ENCODE peak calls at places on chromosome 14, in ten cellular contexts. One of them, this sample, is unnamed.

GRCh38 chr14:86708846-86709339 is 1178.9 kb downstream of the FLRT2 start:
- DNase-seq in spleen: no peak
- DNase-seq in tibial nerve: no peak
- DNase-seq in pancreas: no peak
- DNase-seq in right lobe of liver: no peak
- DNase-seq in adipocyte: no peak
- DNase-seq in upper lobe of right lung: no peak
- DNase-seq in HepG2: peak
- DNase-seq in effector memory CD4-positive, alpha-beta T cell: no peak
- DNase-seq in dorsolateral prefrontal cortex: no peak
- DNase-seq in this sample: no peak

GRCh38 chr14:49549881-49550280 is 36.3 kb downstream of the RPS29 start:
- DNase-seq in upper lobe of right lung: no peak
- DNase-seq in right lobe of liver: no peak
- DNase-seq in HepG2: no peak
- DNase-seq in adipocyte: peak
- DNase-seq in tibial nerve: no peak
- DNase-seq in spleen: no peak
- DNase-seq in pancreas: no peak
- DNase-seq in effector memory CD4-positive, alpha-beta T cell: no peak
- DNase-seq in dorsolateral prefrontal cortex: no peak
- DNase-seq in this sample: no peak

GRCh38 chr14:89589400-89590128 is 172.5 kb upstream of the FOXN3 start:
- DNase-seq in tibial nerve: no peak
- DNase-seq in right lobe of liver: no peak
- DNase-seq in upper lobe of right lung: no peak
- DNase-seq in dorsolateral prefrontal cortex: no peak
- DNase-seq in HepG2: no peak
- DNase-seq in effector memory CD4-positive, alpha-beta T cell: no peak
- DNase-seq in spleen: no peak
- DNase-seq in adipocyte: no peak
- DNase-seq in pancreas: no peak
- DNase-seq in this sample: no peak

GRCh38 chr14:85380891-85381290 is 149.1 kb upstream of the FLRT2 start:
- DNase-seq in effector memory CD4-positive, alpha-beta T cell: no peak
- DNase-seq in adipocyte: peak
- DNase-seq in right lobe of liver: no peak
- DNase-seq in dorsolateral prefrontal cortex: no peak
- DNase-seq in pancreas: no peak
- DNase-seq in tibial nerve: no peak
- DNase-seq in spleen: no peak
- DNase-seq in HepG2: no peak
- DNase-seq in upper lobe of right lung: no peak
- DNase-seq in this sample: no peak

GRCh38 chr14:89369656-89370055 is 47.4 kb downstream of the FOXN3 start:
- DNase-seq in adipocyte: no peak
- DNase-seq in upper lobe of right lung: no peak
- DNase-seq in dorsolateral prefrontal cortex: no peak
- DNase-seq in effector memory CD4-positive, alpha-beta T cell: no peak
- DNase-seq in spleen: no peak
- DNase-seq in right lobe of liver: no peak
- DNase-seq in tibial nerve: no peak
- DNase-seq in pancreas: no peak
- DNase-seq in HepG2: no peak
- DNase-seq in this sample: no peak

GRCh38 chr14:54003064-54003463 is 46.4 kb upstream of the BMP4 start:
- DNase-seq in dorsolateral prefrontal cortex: no peak
- DNase-seq in pancreas: no peak
- DNase-seq in HepG2: peak
- DNase-seq in effector memory CD4-positive, alpha-beta T cell: no peak
- DNase-seq in tibial nerve: no peak
- DNase-seq in spleen: no peak
- DNase-seq in right lobe of liver: no peak
- DNase-seq in adipocyte: no peak
- DNase-seq in upper lobe of right lung: no peak
- DNase-seq in this sample: peak

GRCh38 chr14:64723691-64724577 is 19.7 kb downstream of the PLEKHG3 start:
- DNase-seq in effector memory CD4-positive, alpha-beta T cell: peak
- DNase-seq in pancreas: no peak
- DNase-seq in spleen: peak
- DNase-seq in right lobe of liver: peak
- DNase-seq in upper lobe of right lung: peak
- DNase-seq in dorsolateral prefrontal cortex: no peak
- DNase-seq in adipocyte: no peak
- DNase-seq in tibial nerve: no peak
- DNase-seq in HepG2: no peak
- DNase-seq in this sample: no peak

GRCh38 chr14:89349196-89350008 is 67.6 kb downstream of the FOXN3 start:
- DNase-seq in dorsolateral prefrontal cortex: peak
- DNase-seq in effector memory CD4-positive, alpha-beta T cell: no peak
- DNase-seq in tibial nerve: no peak
- DNase-seq in upper lobe of right lung: no peak
- DNase-seq in adipocyte: no peak
- DNase-seq in right lobe of liver: peak
- DNase-seq in HepG2: no peak
- DNase-seq in pancreas: peak
- DNase-seq in spleen: no peak
- DNase-seq in this sample: no peak

GRCh38 chr14:104743461-104744380 is 9.2 kb upstream of the SIVA1 start:
- DNase-seq in right lobe of liver: no peak
- DNase-seq in effector memory CD4-positive, alpha-beta T cell: no peak
- DNase-seq in adipocyte: no peak
- DNase-seq in HepG2: no peak
- DNase-seq in tibial nerve: no peak
- DNase-seq in dorsolateral prefrontal cortex: no peak
- DNase-seq in spleen: peak
- DNase-seq in upper lobe of right lung: no peak
- DNase-seq in pancreas: peak
- DNase-seq in this sample: no peak

GRCh38 chr14:61812347-61813100 is 50.3 kb downstream of the SNAPC1 start:
- DNase-seq in HepG2: no peak
- DNase-seq in right lobe of liver: no peak
- DNase-seq in dorsolateral prefrontal cortex: no peak
- DNase-seq in adipocyte: peak
- DNase-seq in pancreas: peak
- DNase-seq in spleen: no peak
- DNase-seq in tibial nerve: no peak
- DNase-seq in effector memory CD4-positive, alpha-beta T cell: no peak
- DNase-seq in upper lobe of right lung: no peak
- DNase-seq in this sample: no peak

GRCh38 chr14:61811882-61812346 is 49.7 kb downstream of the SNAPC1 start:
- DNase-seq in right lobe of liver: no peak
- DNase-seq in adipocyte: no peak
- DNase-seq in pancreas: no peak
- DNase-seq in tibial nerve: no peak
- DNase-seq in dorsolateral prefrontal cortex: no peak
- DNase-seq in HepG2: no peak
- DNase-seq in upper lobe of right lung: no peak
- DNase-seq in spleen: no peak
- DNase-seq in effector memory CD4-positive, alpha-beta T cell: no peak
- DNase-seq in this sample: no peak

GRCh38 chr14:61813101-61813596 is 50.9 kb downstream of the SNAPC1 start:
- DNase-seq in dorsolateral prefrontal cortex: peak
- DNase-seq in spleen: no peak
- DNase-seq in tibial nerve: no peak
- DNase-seq in effector memory CD4-positive, alpha-beta T cell: no peak
- DNase-seq in upper lobe of right lung: no peak
- DNase-seq in right lobe of liver: no peak
- DNase-seq in pancreas: no peak
- DNase-seq in adipocyte: no peak
- DNase-seq in HepG2: no peak
- DNase-seq in this sample: no peak
- H3K4me3 ChIP-seq in dorsolateral prefrontal cortex: peak
- H3K4me3 ChIP-seq in spleen: peak
- H3K4me3 ChIP-seq in tibial nerve: peak
- H3K4me3 ChIP-seq in effector memory CD4-positive, alpha-beta T cell: peak
- H3K4me3 ChIP-seq in upper lobe of right lung: peak
- H3K4me3 ChIP-seq in right lobe of liver: peak
- H3K4me3 ChIP-seq in pancreas: peak
- H3K4me3 ChIP-seq in adipocyte: peak
- H3K4me3 ChIP-seq in HepG2: peak
- H3K4me3 ChIP-seq in this sample: peak

DNA sequence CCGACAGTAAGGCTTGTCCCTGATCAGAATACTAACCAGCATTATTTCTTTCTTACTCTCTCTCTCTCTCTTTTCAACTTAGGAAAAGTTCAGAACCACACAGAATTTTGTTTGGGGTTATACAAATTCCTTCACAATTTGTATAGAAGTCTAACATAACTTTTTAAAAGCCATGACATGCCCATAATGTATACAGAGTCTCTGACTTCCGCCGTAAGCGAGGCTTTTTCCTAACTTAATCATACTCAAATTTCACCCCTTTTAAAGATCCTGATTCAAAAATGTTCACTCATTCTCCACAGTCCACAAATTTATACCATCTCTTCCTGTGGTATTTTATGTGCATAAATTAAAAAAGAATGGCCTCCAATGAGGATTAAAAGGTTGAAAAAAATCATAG is 83.6 kb downstream of the SLC25A21 start:
- DNase-seq in tibial nerve: no peak
- DNase-seq in right lobe of liver: no peak
- DNase-seq in pancreas: no peak
- DNase-seq in upper lobe of right lung: no peak
- DNase-seq in adipocyte: peak
- DNase-seq in spleen: no peak
- DNase-seq in HepG2: no peak
- DNase-seq in dorsolateral prefrontal cortex: no peak
- DNase-seq in effector memory CD4-positive, alpha-beta T cell: no peak
- DNase-seq in this sample: no peak
- H3K4me3 ChIP-seq in tibial nerve: no peak
- H3K4me3 ChIP-seq in right lobe of liver: no peak
- H3K4me3 ChIP-seq in pancreas: no peak
- H3K4me3 ChIP-seq in upper lobe of right lung: no peak
- H3K4me3 ChIP-seq in adipocyte: no peak
- H3K4me3 ChIP-seq in spleen: no peak
- H3K4me3 ChIP-seq in HepG2: no peak
- H3K4me3 ChIP-seq in dorsolateral prefrontal cortex: no peak
- H3K4me3 ChIP-seq in effector memory CD4-positive, alpha-beta T cell: no peak
- H3K4me3 ChIP-seq in this sample: no peak

GRCh38 chr14:56592746-56593544 is 13.3 kb downstream of the TMEM260 start:
- DNase-seq in tibial nerve: no peak
- DNase-seq in HepG2: peak
- DNase-seq in upper lobe of right lung: no peak
- DNase-seq in spleen: no peak
- DNase-seq in adipocyte: no peak
- DNase-seq in effector memory CD4-positive, alpha-beta T cell: no peak
- DNase-seq in pancreas: no peak
- DNase-seq in dorsolateral prefrontal cortex: no peak
- DNase-seq in right lobe of liver: no peak
- DNase-seq in this sample: no peak

GRCh38 chr14:56587701-56588100 is 8.1 kb downstream of the TMEM260 start:
- DNase-seq in tibial nerve: no peak
- DNase-seq in adipocyte: no peak
- DNase-seq in dorsolateral prefrontal cortex: no peak
- DNase-seq in HepG2: no peak
- DNase-seq in pancreas: no peak
- DNase-seq in spleen: no peak
- DNase-seq in upper lobe of right lung: no peak
- DNase-seq in right lobe of liver: no peak
- DNase-seq in effector memory CD4-positive, alpha-beta T cell: no peak
- DNase-seq in this sample: no peak

GRCh38 chr14:56585461-56586084 is 6.0 kb downstream of the TMEM260 start:
- DNase-seq in dorsolateral prefrontal cortex: no peak
- DNase-seq in adipocyte: no peak
- DNase-seq in pancreas: no peak
- DNase-seq in upper lobe of right lung: no peak
- DNase-seq in HepG2: no peak
- DNase-seq in right lobe of liver: no peak
- DNase-seq in effector memory CD4-positive, alpha-beta T cell: no peak
- DNase-seq in spleen: no peak
- DNase-seq in tibial nerve: no peak
- DNase-seq in this sample: no peak

GRCh38 chr14:56594428-56594827 is 14.8 kb downstream of the TMEM260 start:
- DNase-seq in adipocyte: no peak
- DNase-seq in upper lobe of right lung: no peak
- DNase-seq in effector memory CD4-positive, alpha-beta T cell: no peak
- DNase-seq in HepG2: peak
- DNase-seq in dorsolateral prefrontal cortex: no peak
- DNase-seq in spleen: no peak
- DNase-seq in right lobe of liver: no peak
- DNase-seq in pancreas: no peak
- DNase-seq in tibial nerve: no peak
- DNase-seq in this sample: no peak

GRCh38 chr14:56590535-56590951 is 10.9 kb downstream of the TMEM260 start:
- DNase-seq in right lobe of liver: no peak
- DNase-seq in upper lobe of right lung: no peak
- DNase-seq in tibial nerve: no peak
- DNase-seq in dorsolateral prefrontal cortex: no peak
- DNase-seq in adipocyte: no peak
- DNase-seq in spleen: no peak
- DNase-seq in pancreas: no peak
- DNase-seq in effector memory CD4-positive, alpha-beta T cell: no peak
- DNase-seq in HepG2: no peak
- DNase-seq in this sample: no peak
- H3K4me3 ChIP-seq in right lobe of liver: no peak
- H3K4me3 ChIP-seq in upper lobe of right lung: no peak
- H3K4me3 ChIP-seq in tibial nerve: no peak
- H3K4me3 ChIP-seq in dorsolateral prefrontal cortex: no peak
- H3K4me3 ChIP-seq in adipocyte: no peak
- H3K4me3 ChIP-seq in spleen: no peak
- H3K4me3 ChIP-seq in pancreas: no peak
- H3K4me3 ChIP-seq in effector memory CD4-positive, alpha-beta T cell: no peak
- H3K4me3 ChIP-seq in HepG2: no peak
- H3K4me3 ChIP-seq in this sample: no peak

DNA sequence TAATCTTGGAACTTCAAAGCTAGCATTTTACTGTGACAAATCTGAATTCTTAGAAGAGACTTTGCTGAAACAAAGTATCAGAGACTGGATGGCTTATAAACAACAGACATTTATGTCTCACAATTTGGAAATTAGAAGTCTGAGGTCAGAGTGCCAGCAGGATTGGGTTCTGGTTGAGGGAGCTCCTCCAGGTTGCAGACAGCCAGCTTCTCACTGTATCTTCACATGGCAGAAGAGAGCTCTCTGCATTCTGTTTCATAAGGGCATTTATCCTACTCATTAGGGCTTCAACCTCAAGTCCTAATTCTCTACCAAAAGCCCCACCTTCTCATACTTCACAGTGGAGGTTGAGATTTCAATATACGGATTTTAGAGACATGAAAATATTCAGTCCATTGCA is 921.9 kb downstream of the VRK1 start:
- DNase-seq in tibial nerve: no peak
- DNase-seq in spleen: no peak
- DNase-seq in right lobe of liver: no peak
- DNase-seq in adipocyte: no peak
- DNase-seq in upper lobe of right lung: no peak
- DNase-seq in HepG2: no peak
- DNase-seq in effector memory CD4-positive, alpha-beta T cell: no peak
- DNase-seq in dorsolateral prefrontal cortex: no peak
- DNase-seq in pancreas: no peak
- DNase-seq in this sample: no peak
- H3K4me3 ChIP-seq in tibial nerve: no peak
- H3K4me3 ChIP-seq in spleen: no peak
- H3K4me3 ChIP-seq in right lobe of liver: no peak
- H3K4me3 ChIP-seq in adipocyte: no peak
- H3K4me3 ChIP-seq in upper lobe of right lung: no peak
- H3K4me3 ChIP-seq in HepG2: no peak
- H3K4me3 ChIP-seq in effector memory CD4-positive, alpha-beta T cell: no peak
- H3K4me3 ChIP-seq in dorsolateral prefrontal cortex: no peak
- H3K4me3 ChIP-seq in pancreas: no peak
- H3K4me3 ChIP-seq in this sample: no peak